ENCODE peak calls at places on chromosomes 2 and 18, in six cellular contexts. P is small intestine, Z is SIG-M5, Y is cardiac fibroblast, E is OCI-M1, N is GM20000. V is an unnamed sample.

GRCh38 chr2:190340369-190340768 is 3.0 kb upstream of the INPP1 start:
- DNase-seq in E (peak; percentile 41), Z (no peak), N (no peak), P (no peak), Y (peak; percentile 52), V (no peak)

GRCh38 chr18:76259726-76260125 is 235.3 kb downstream of the ZNF516 start:
- DNase-seq in N (no peak), Z (no peak), Y (no peak), E (no peak), P (no peak), V (no peak)

GRCh38 chr2:72837171-72837570 is 11.3 kb upstream of the EXOC6B start:
- DNase-seq in Y (peak; percentile 43), Z (no peak), N (no peak), E (no peak), P (no peak), V (no peak)

GRCh38 chr2:239167766-239168444 is 232.9 kb downstream of the HDAC4 start:
- DNase-seq in E (no peak), P (no peak), N (no peak), Z (no peak), Y (no peak), V (no peak)

GRCh38 chr2:179569834-179570233 is 291.6 kb downstream of the ZNF385B start:
- DNase-seq in Y (peak; percentile 79), P (no peak), N (no peak), E (peak; percentile 35), Z (no peak), V (no peak)

GRCh38 chr2:233492078-233492477 is 74.5 kb downstream of the USP40 start:
- DNase-seq in N (no peak), E (no peak), Y (no peak), Z (no peak), P (no peak), V (no peak)

GRCh38 chr2:36441816-36442215 is 86.2 kb downstream of the CRIM1 start:
- DNase-seq in P (no peak), Y (peak; percentile 79), Z (no peak), E (no peak), N (no peak), V (no peak)

GRCh38 chr2:37523861-37524362 is 147.5 kb downstream of the CDC42EP3 start:
- DNase-seq in N (no peak), E (peak; percentile 70), Z (peak; percentile 5), Y (peak; percentile 85), P (no peak), V (no peak)

GRCh38 chr2:32772623-32773221 is 144.9 kb downstream of the TTC27 start:
- DNase-seq in Y (peak; percentile 79), Z (no peak), E (peak; percentile 57), P (peak; percentile 50), N (peak; percentile 30), V (peak; percentile 42)

GRCh38 chr2:191740016-191740419 is 62.1 kb downstream of the NABP1 start:
- DNase-seq in Y (peak; percentile 6), Z (no peak), N (peak; percentile 50), E (peak; percentile 53), P (no peak), V (no peak)

GRCh38 chr2:179524940-179525339 is 260.3 kb upstream of the SESTD1 start:
- DNase-seq in Z (no peak), P (no peak), E (no peak), Y (no peak), N (no peak), V (no peak)

GRCh38 chr18:76412010-76412817 is 82.8 kb downstream of the ZNF516 start:
- DNase-seq in Z (no peak), E (no peak), Y (no peak), N (no peak), P (no peak), V (no peak)

GRCh38 chr2:156181208-156181607 is 151.3 kb downstream of the NR4A2 start:
- DNase-seq in N (no peak), Y (no peak), E (no peak), Z (no peak), P (no peak), V (no peak)

GRCh38 chr2:134198006-134198634 is 55.8 kb upstream of the MGAT5 start:
- DNase-seq in N (peak; percentile 30), E (peak; percentile 21), Z (no peak), Y (no peak), P (peak; percentile 43), V (no peak)

GRCh38 chr2:1867141-1867540 is 122.8 kb upstream of the PXDN start:
- DNase-seq in E (no peak), N (no peak), P (no peak), Y (no peak), Z (no peak), V (no peak)

V was measured in germinal center.